ENCODE peak calls at places on chromosomes 12 and 14, in six cellular contexts. R is pancreas, H is hepatocyte, M is adrenal gland, P is IMR-90, A is astrocyte. V is an unnamed sample. For H3K36me3, the result is how much of the 10 kb centered on the place peaks cover.

GRCh38 chr12:109752117-109753053 is 38.8 kb downstream of the FAM222A start:
- DNase-seq in P (no peak), H (no peak), R (peak), M (peak), A (no peak), V (peak)

GRCh38 chr14:35051796-35052195 is 5.7 kb downstream of the FAM177A1 start:
- DNase-seq in M (no peak), P (peak), R (no peak), H (peak), A (peak), V (no peak)

GRCh38 chr14:101715209-101716076 is 46.1 kb upstream of the PPP2R5C start:
- DNase-seq in P (no peak), M (no peak), H (no peak), A (no peak), R (no peak), V (no peak)

GRCh38 chr12:61854902-61855301 is 405.3 kb upstream of the USP15 start:
- DNase-seq in P (no peak), H (no peak), R (no peak), M (no peak), A (peak), V (no peak)

GRCh38 chr12:113899042-113899843 is 66.9 kb downstream of the RBM19 start:
- DNase-seq in R (no peak), P (no peak), H (no peak), M (no peak), A (no peak), V (no peak)

GRCh38 chr14:94685166-94685581 is 73.0 kb downstream of the SERPINA3 start:
- DNase-seq in H (no peak), M (no peak), P (no peak), A (no peak), R (no peak), V (no peak)

GRCh38 chr12:128792881-128793280 is 30.9 kb downstream of the SLC15A4 start:
- DNase-seq in H (no peak), A (no peak), R (no peak), M (no peak), P (no peak), V (no peak)

GRCh38 chr14:93964820-93965286 is 11.5 kb downstream of the ASB2 start:
- DNase-seq in P (no peak), A (no peak), R (no peak), H (no peak), M (no peak), V (no peak)

GRCh38 chr12:57888407-57889157 is 42.1 kb upstream of the CTDSP2 start:
- DNase-seq in R (no peak), M (no peak), H (peak), A (peak), P (peak), V (peak)

GRCh38 chr12:4579305-4580097 is 17.5 kb downstream of the DYRK4 start:
- DNase-seq in H (no peak), R (no peak), P (peak), M (no peak), A (no peak), V (no peak)

GRCh38 chr14:99287269-99287942 is 15.4 kb upstream of the BCL11B start:
- DNase-seq in A (peak), P (no peak), M (no peak), R (no peak), H (no peak), V (no peak)

GRCh38 chr12:14258468-14258947 is 107.0 kb upstream of the ATF7IP start:
- DNase-seq in M (no peak), R (no peak), H (peak), A (no peak), P (peak), V (no peak)

GRCh38 chr14:51650721-51651387 is 856 bp upstream of the FRMD6 start:
- DNase-seq in H (peak), M (peak), P (no peak), A (no peak), R (peak), V (peak)

GRCh38 chr14:92254786-92255185 is 68.2 kb upstream of the SLC24A4 start:
- DNase-seq in H (peak), M (peak), R (no peak), A (peak), P (peak), V (no peak)

GRCh38 chr12:126469211-126469610 is 1404.0 kb downstream of the AACS start:
- DNase-seq in H (no peak), M (no peak), P (no peak), A (no peak), R (no peak), V (no peak)

GRCh38 chr14:63039800-63040380 is 5.4 kb downstream of the KCNH5 start:
- DNase-seq in H (peak), R (no peak), A (peak), P (peak), M (no peak), V (no peak)
- TF ChIP-seq CTCF in H (peak), R (no peak), A (peak), P (peak), M (peak), V (no peak)

GRCh38 chr14:89166650-89167049 is 250.4 kb downstream of the FOXN3 start:
- DNase-seq in M (no peak), A (no peak), P (no peak), H (no peak), R (no peak), V (no peak)

GRCh38 chr14:89165810-89166209 is 251.2 kb downstream of the FOXN3 start:
- DNase-seq in H (no peak), R (no peak), P (peak), A (no peak), M (no peak), V (no peak)

GRCh38 chr14:89164168-89165074 is 252.6 kb downstream of the FOXN3 start:
- DNase-seq in M (no peak), A (no peak), P (no peak), H (no peak), R (no peak), V (no peak)

GRCh38 chr14:89163237-89163636 is 253.8 kb downstream of the FOXN3 start:
- DNase-seq in R (no peak), A (no peak), P (no peak), H (no peak), M (no peak), V (no peak)

GRCh38 chr14:89165189-89165809 is 251.7 kb downstream of the FOXN3 start:
- DNase-seq in P (no peak), M (no peak), R (no peak), A (no peak), H (no peak), V (no peak)
- H3K4me3 ChIP-seq in P (no peak), M (no peak), R (no peak), A (no peak), H (no peak), V (peak)

GRCh38 chr14:31126680-31127079 is 80.9 kb downstream of the HECTD1 start:
- DNase-seq in A (no peak), P (no peak), R (no peak), M (no peak), H (no peak), V (no peak)

GRCh38 chr14:31125231-31125630 is 82.4 kb downstream of the HECTD1 start:
- DNase-seq in P (no peak), H (no peak), R (no peak), M (no peak), A (no peak), V (no peak)

GRCh38 chr14:31127690-31128089 is 79.9 kb downstream of the HECTD1 start:
- DNase-seq in R (no peak), A (no peak), P (no peak), M (no peak), H (peak), V (no peak)

GRCh38 chr14:31133133-31133532 is 74.5 kb downstream of the HECTD1 start:
- DNase-seq in H (no peak), R (no peak), A (no peak), M (no peak), P (no peak), V (no peak)

DNA sequence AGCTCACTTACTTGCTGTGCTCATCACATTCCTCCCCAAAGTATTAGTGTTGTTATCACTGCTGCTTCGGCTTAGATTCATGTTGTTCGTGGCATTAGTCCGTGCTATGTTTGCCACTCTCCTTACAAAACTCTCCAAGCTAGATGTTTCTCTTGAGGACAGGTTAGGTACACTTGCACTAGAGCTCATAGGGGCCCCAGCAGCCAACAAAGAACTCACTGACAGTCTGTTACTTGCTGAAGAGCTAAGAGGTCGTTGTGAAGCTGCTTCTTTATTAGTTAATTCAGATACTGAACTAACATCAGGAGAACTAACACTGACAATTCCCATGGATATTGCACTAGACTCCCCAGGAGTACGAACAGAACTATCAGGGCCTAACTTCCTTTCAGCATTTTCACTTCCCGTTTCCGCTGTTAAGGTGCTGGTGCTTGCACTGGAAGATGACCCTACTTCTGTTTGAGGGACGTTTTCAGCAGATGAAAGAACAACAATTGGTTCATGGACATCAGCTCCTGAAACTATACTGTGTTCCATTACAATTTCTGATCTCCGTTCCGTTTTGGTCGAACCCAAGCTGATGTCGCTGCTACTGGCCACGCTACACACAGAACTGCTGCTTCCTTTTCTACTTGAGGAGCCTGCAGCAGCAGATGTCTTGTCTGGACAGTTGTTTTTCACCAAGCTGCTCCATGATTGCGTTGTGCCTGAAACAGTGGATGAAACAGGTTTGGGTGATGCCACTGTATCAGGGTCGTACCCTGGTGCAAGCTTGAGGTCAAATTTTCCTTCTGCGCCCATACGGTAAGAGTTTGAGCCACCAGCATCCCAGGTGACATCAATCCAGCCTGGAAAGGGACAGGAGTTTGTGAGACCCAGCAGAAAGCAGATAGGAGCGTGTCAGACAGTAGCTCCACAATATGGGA is 78.7 kb downstream of the HECTD1 start:
- DNase-seq in A (no peak), R (no peak), P (no peak), H (no peak), M (no peak), V (no peak)
- H3K36me3 ChIP-seq in A (under half), R (under half), P (under half), H (under half), M (half or more), V (under half)

GRCh38 chr14:85195872-85196477 is 334.0 kb upstream of the FLRT2 start:
- DNase-seq in R (no peak), H (no peak), P (peak), M (no peak), A (no peak), V (no peak)
- TF ChIP-seq CTCF in R (peak), H (peak), P (peak), M (peak), A (peak), V (peak)

GRCh38 chr14:74940956-74941565 is 14.3 kb downstream of the PGF start:
- DNase-seq in P (no peak), M (no peak), R (no peak), A (no peak), H (no peak), V (no peak)

GRCh38 chr14:74938873-74939495 is 15.9 kb upstream of the RPS6KL1 start:
- DNase-seq in R (peak), H (no peak), A (no peak), P (no peak), M (no peak), V (no peak)

GRCh38 chr14:74942608-74943007 is 12.8 kb downstream of the PGF start:
- DNase-seq in A (no peak), R (no peak), P (no peak), H (no peak), M (no peak), V (peak)

GRCh38 chr14:74941676-74942097 is 13.7 kb downstream of the PGF start:
- DNase-seq in A (peak), H (peak), P (peak), R (no peak), M (peak), V (peak)

GRCh38 chr14:74942164-74942563 is 13.2 kb downstream of the PGF start:
- DNase-seq in P (no peak), M (no peak), H (no peak), R (no peak), A (no peak), V (no peak)
- H3K4me3 ChIP-seq in P (no peak), M (no peak), H (no peak), R (no peak), A (no peak), V (no peak)

GRCh38 chr12:131589966-131590365 is 120.9 kb upstream of the SFSWAP start:
- DNase-seq in P (no peak), R (no peak), A (no peak), M (no peak), H (no peak), V (no peak)

GRCh38 chr12:131591136-131591535 is 119.8 kb upstream of the SFSWAP start:
- DNase-seq in M (no peak), A (no peak), R (no peak), P (no peak), H (no peak), V (no peak)

GRCh38 chr12:131591714-131592709 is 118.9 kb upstream of the SFSWAP start:
- DNase-seq in P (no peak), R (no peak), M (no peak), A (no peak), H (no peak), V (no peak)

GRCh38 chr12:131593411-131593810 is 117.5 kb upstream of the SFSWAP start:
- DNase-seq in P (no peak), M (no peak), R (no peak), A (no peak), H (no peak), V (no peak)

DNA sequence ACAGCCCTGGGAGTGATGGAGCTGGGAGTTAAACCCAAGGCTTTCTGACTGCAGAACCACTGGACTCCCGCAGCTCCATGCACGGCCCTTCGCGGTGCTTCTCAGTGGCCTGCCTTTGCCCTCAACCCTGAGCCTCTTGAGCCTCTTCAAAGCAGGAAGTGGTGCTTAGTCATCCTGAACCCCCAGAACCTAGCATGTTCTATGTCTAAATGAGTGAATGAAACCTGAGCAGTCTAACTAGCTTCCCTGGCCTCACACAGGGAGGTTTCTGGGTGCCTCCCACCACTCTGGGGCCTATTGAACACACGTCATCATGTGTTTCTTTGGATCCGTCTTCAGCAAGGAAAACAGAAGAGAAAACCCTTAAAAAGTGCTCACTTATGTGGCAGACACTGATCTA is 117.9 kb upstream of the SFSWAP start:
- DNase-seq in H (no peak), R (no peak), A (no peak), P (no peak), M (no peak), V (no peak)
- H3K36me3 ChIP-seq in H (under half), R (under half), A (under half), P (under half), M (under half), V (under half)

GRCh38 chr12:96398422-96399080 is 1.7 kb downstream of the CDK17 start:
- DNase-seq in A (no peak), H (no peak), P (peak), M (no peak), R (no peak), V (no peak)

GRCh38 chr12:96400631-96401060 is 407 bp upstream of the CDK17 start:
- DNase-seq in R (no peak), P (peak), A (no peak), M (peak), H (no peak), V (no peak)

GRCh38 chr12:96397756-96398421 is 2.4 kb downstream of the CDK17 start:
- DNase-seq in M (no peak), H (no peak), A (peak), R (no peak), P (peak), V (no peak)

GRCh38 chr12:96399919-96400630 is at the start of gene CDK17:
- DNase-seq in H (peak), A (peak), P (peak), M (peak), R (peak), V (peak)

GRCh38 chr12:96399081-96399918 is 939 bp downstream of the CDK17 start:
- DNase-seq in H (peak), R (peak), P (peak), M (peak), A (peak), V (peak)
- TF ChIP-seq CTCF in H (no peak), R (no peak), P (peak), M (peak), A (no peak), V (no peak)

V was measured in left lung.